ENCODE peak calls at places on chromosome 6, in nine cellular contexts. Z is hepatocyte; O is skeletal muscle cell; D is amygdala; W is stimulated activated CD4-positive, alpha-beta T cell treated with anti-CD3 and anti-CD28 coated beads, TNF-alpha, amount 100 ng/mL, for 4 hours; M is GOT3; L is colonic mucosa; X is EH; N is activated naive CD4-positive, alpha-beta T cell treated with anti-CD3 and anti-CD28 coated beads, Interleukin-2, amount 50 U/mL, for 72 hours. R is an unnamed sample.

GRCh38 chr6:98039876-98040605 is 757.0 kb upstream of the MMS22L start:
- DNase-seq in O (no peak), M (no peak), D (no peak), L (no peak), X (no peak), Z (peak), N (no peak), W (no peak), R (peak)

GRCh38 chr6:11317885-11318771 is 85.7 kb upstream of the NEDD9 start:
- DNase-seq in O (peak), M (peak), L (peak), W (peak), Z (peak), D (no peak), N (peak), X (peak), R (peak)

GRCh38 chr6:164825386-164825785 is 484.0 kb downstream of the C6orf118 start:
- DNase-seq in O (no peak), D (no peak), M (no peak), N (no peak), Z (no peak), L (no peak), X (no peak), W (no peak), R (no peak)

GRCh38 chr6:26613717-26614683 is 17.2 kb downstream of the ABT1 start:
- DNase-seq in L (no peak), O (no peak), N (no peak), Z (peak), M (no peak), X (no peak), W (no peak), D (no peak), R (no peak)

GRCh38 chr6:13233106-13233505 is 95.2 kb downstream of the TBC1D7 start:
- DNase-seq in N (no peak), X (peak), W (no peak), M (no peak), L (no peak), D (no peak), Z (no peak), O (no peak), R (no peak)

GRCh38 chr6:161432546-161432945 is 158.7 kb upstream of the AGPAT4 start:
- DNase-seq in O (no peak), Z (no peak), L (no peak), M (no peak), N (no peak), W (no peak), X (no peak), D (no peak), R (no peak)

GRCh38 chr6:139296927-139297326 is 5.1 kb upstream of the TXLNB start:
- DNase-seq in D (no peak), W (no peak), Z (no peak), N (no peak), X (peak), L (no peak), M (no peak), O (peak), R (peak)

GRCh38 chr6:83442752-83443151 is 11.9 kb upstream of the ME1 start:
- DNase-seq in W (no peak), D (no peak), Z (peak), L (no peak), O (no peak), X (peak), M (peak), N (no peak), R (peak)

GRCh38 chr6:32110632-32111031 is 1.5 kb upstream of the TNXB start:
- DNase-seq in Z (no peak), W (no peak), D (no peak), X (no peak), O (no peak), L (no peak), N (no peak), M (no peak), R (no peak)

R was measured in AG10803.